ENCODE peak calls at places on chromosomes 13 and 19, in seven cellular contexts. B, U, I, M, Q, V and K are unnamed samples.

GRCh38 chr13:51113969-51114368 is 2.9 kb upstream of the C13orf42 start:
- DNase-seq in B (no peak), U (no peak), I (no peak), M (no peak), Q (no peak), V (no peak), K (no peak)

GRCh38 chr13:69264362-69265334 is 843.0 kb upstream of the ATXN8OS start:
- DNase-seq in B (peak), U (no peak), I (no peak), M (no peak), Q (no peak), V (no peak), K (peak)

GRCh38 chr13:99214232-99214631 is 13.6 kb downstream of the UBAC2 start:
- DNase-seq in B (no peak), U (no peak), I (no peak), M (no peak), Q (no peak), V (no peak), K (no peak)

GRCh38 chr19:17826508-17827056 is 5.3 kb upstream of the INSL3 start:
- DNase-seq in B (no peak), U (no peak), I (no peak), M (no peak), Q (no peak), V (no peak), K (no peak)

GRCh38 chr19:46137915-46138473 is 10.0 kb upstream of the IGFL2 start:
- DNase-seq in B (no peak), U (no peak), I (no peak), M (no peak), Q (no peak), V (no peak), K (no peak)

GRCh38 chr13:39602614-39603366 is at the start of gene LHFPL6:
- DNase-seq in B (peak), U (peak), I (no peak), M (peak), Q (peak), V (peak), K (peak)

GRCh38 chr13:30718661-30719520 is 16.5 kb upstream of the ALOX5AP start:
- DNase-seq in B (no peak), U (no peak), I (no peak), M (peak), Q (no peak), V (no peak), K (no peak)

GRCh38 chr13:30869491-30869890 is 36.6 kb upstream of the MEDAG start:
- DNase-seq in B (no peak), U (peak), I (no peak), M (peak), Q (no peak), V (no peak), K (no peak)

GRCh38 chr19:39916236-39916635 is 18.2 kb downstream of the FCGBP start:
- DNase-seq in B (no peak), U (no peak), I (no peak), M (no peak), Q (no peak), V (no peak), K (peak)

GRCh38 chr19:14059652-14060155 is 2.2 kb downstream of the PALM3 start:
- DNase-seq in B (peak), U (no peak), I (no peak), M (no peak), Q (no peak), V (no peak), K (peak)

GRCh38 chr13:113850722-113851479 is 13.0 kb downstream of the GAS6 start:
- DNase-seq in B (no peak), U (no peak), I (no peak), M (no peak), Q (no peak), V (no peak), K (no peak)